ENCODE peak calls at places on chromosomes 2 and 18, in four cellular contexts. E is GM23248, C is heart right ventricle, T is A549. K is an unnamed sample.
A peak's percentile ranks its signal among the peaks of the same experiment; 100 is the strongest.

GRCh38 chr18:35131387-35132283 is 90.4 kb downstream of the MAPRE2 start:
- DNase-seq in E (no peak), C (no peak), T (no peak), K (no peak)

GRCh38 chr2:233117811-233118480 is 57.8 kb downstream of the INPP5D start:
- DNase-seq in E (no peak), C (no peak), T (no peak), K (no peak)

GRCh38 chr18:9866627-9867453 is 18.9 kb upstream of the TXNDC2 start:
- DNase-seq in E (no peak), C (no peak), T (no peak), K (no peak)

GRCh38 chr2:151777487-151777886 is 43.2 kb upstream of the NEB start:
- DNase-seq in E (no peak), C (no peak), T (peak; percentile 19), K (no peak)

GRCh38 chr2:85843543-85843942 is 45.2 kb downstream of the ST3GAL5 start:
- DNase-seq in E (no peak), C (no peak), T (peak; percentile 52), K (peak; percentile 56)

GRCh38 chr2:11482473-11483031 is 16.6 kb upstream of the E2F6 start:
- DNase-seq in E (peak; percentile 40), C (peak; percentile 44), T (no peak), K (no peak)

GRCh38 chr2:96484096-96484495 is 21.1 kb downstream of the NEURL3 start:
- DNase-seq in E (no peak), C (no peak), T (no peak), K (no peak)

GRCh38 chr2:231378028-231378722 is 17.3 kb upstream of the B3GNT7 start:
- DNase-seq in E (no peak), C (no peak), T (peak; percentile 33), K (peak; percentile 78)

GRCh38 chr18:59547691-59548182 is 149.5 kb downstream of the CCBE1 start:
- DNase-seq in E (peak; percentile 81), C (no peak), T (no peak), K (no peak)

GRCh38 chr18:3649559-3650426 is 199.8 kb downstream of the TGIF1 start:
- DNase-seq in E (peak; percentile 73), C (no peak), T (peak; percentile 92), K (no peak)

GRCh38 chr2:176565641-176566323 is 296.5 kb downstream of the MTX2 start:
- DNase-seq in E (no peak), C (no peak), T (no peak), K (no peak)

GRCh38 chr2:229118336-229118735 is 152.8 kb downstream of the PID1 start:
- DNase-seq in E (no peak), C (no peak), T (no peak), K (no peak)

GRCh38 chr2:208479342-208479741 is 72.8 kb downstream of the PTH2R start:
- DNase-seq in E (no peak), C (no peak), T (no peak), K (no peak)

GRCh38 chr2:204840504-204840903 is 295.2 kb downstream of the PARD3B start:
- DNase-seq in E (no peak), C (no peak), T (no peak), K (no peak)

GRCh38 chr2:151478011-151478410 is 68.3 kb downstream of the RIF1 start:
- DNase-seq in E (peak; percentile 48), C (no peak), T (no peak), K (no peak)

GRCh38 chr2:105573910-105574655 is 170.6 kb upstream of the NCK2 start:
- DNase-seq in E (no peak), C (no peak), T (no peak), K (no peak)

GRCh38 chr2:9811679-9812511 is 31.4 kb upstream of the TAF1B start:
- DNase-seq in E (no peak), C (no peak), T (no peak), K (no peak)

GRCh38 chr18:12236934-12237832 is 17.0 kb upstream of the CIDEA start:
- DNase-seq in E (peak; percentile 77), C (peak; percentile 82), T (peak; percentile 57), K (peak; percentile 75)

GRCh38 chr18:62550746-62551145 is 27.9 kb downstream of the ZCCHC2 start:
- DNase-seq in E (no peak), C (no peak), T (no peak), K (no peak)

DNA sequence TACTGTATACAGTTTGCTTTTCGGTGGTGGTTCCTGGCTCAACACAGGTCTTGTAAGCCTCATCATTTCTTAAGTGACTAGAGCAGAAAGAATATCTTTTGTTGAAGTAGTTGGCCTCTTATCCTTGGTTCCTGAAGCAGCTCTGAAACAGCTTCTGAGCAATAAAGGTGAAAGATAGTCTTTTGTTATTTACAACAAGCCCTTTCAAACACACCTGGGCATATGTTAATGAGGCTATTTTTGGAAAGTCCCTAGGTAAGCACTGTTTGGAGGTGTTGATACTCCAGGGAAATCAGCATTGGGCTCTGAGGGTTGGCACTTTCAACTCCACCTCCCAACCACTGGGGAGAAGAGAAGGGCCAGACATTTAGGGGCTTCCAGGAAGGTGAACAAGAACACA is 211.0 kb downstream of the MCFD2 start:
- DNase-seq in E (no peak), C (no peak), T (no peak), K (no peak)
- H3K4me1 ChIP-seq in E (peaks cover 76% of the 10 kb centered on the region), C (peaks cover 88% of the 10 kb centered on the region), T (peaks cover 89% of the 10 kb centered on the region), K (no peaks in the 10 kb centered on the region)

GRCh38 chr2:133952420-133952819 is 301.5 kb upstream of the MGAT5 start:
- DNase-seq in E (no peak), C (no peak), T (no peak), K (no peak)

GRCh38 chr2:133952896-133953295 is 301.0 kb upstream of the MGAT5 start:
- DNase-seq in E (no peak), C (no peak), T (no peak), K (no peak)

GRCh38 chr2:133949595-133949994 is 304.3 kb upstream of the MGAT5 start:
- DNase-seq in E (no peak), C (no peak), T (no peak), K (no peak)

GRCh38 chr2:133951209-133951608 is 302.7 kb upstream of the MGAT5 start:
- DNase-seq in E (no peak), C (no peak), T (no peak), K (no peak)

DNA sequence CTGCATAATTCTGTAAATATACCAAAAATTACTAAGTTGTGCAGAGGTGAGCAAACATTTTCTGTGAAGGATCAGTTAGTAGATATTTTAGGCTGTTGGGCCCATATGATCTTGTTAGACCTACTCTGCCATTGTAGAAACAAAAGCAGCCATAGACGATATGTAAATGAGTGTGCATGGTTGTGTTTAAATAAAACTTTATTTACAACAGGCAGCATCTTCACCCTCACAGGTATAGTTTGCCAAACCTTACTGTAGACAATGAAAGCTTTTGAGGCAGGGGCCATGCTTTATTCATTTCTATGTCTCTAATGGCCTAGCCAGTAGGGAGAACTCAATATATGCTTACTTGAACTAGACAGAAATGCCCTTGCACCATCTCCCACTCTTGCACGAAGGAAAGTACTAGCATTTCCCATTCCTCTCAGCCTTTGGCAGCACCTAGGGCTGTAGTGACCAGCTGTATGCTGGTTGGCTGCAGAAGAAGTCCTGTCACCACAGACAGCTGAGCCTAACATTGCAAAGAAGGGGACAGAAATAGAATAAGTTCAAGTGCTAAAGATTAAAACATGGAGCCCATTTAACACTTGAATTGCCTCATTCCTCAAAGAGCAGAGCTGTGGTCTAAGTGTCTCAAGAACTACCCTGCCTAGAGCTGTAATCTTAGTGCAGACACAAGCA is 305.1 kb upstream of the MGAT5 start:
- DNase-seq in E (no peak), C (peak; percentile 15), T (no peak), K (no peak)
- H3K4me1 ChIP-seq in E (no peaks in the 10 kb centered on the region), C (peaks cover 17% of the 10 kb centered on the region), T (no peaks in the 10 kb centered on the region), K (no peaks in the 10 kb centered on the region)

GRCh38 chr2:160471950-160472349 is 21.7 kb downstream of the RBMS1 start:
- DNase-seq in E (peak; percentile 64), C (no peak), T (no peak), K (no peak)
- H3K4me1 ChIP-seq in E (peaks cover 69% of the 10 kb centered on the region), C (peaks cover 81% of the 10 kb centered on the region), T (peaks cover 33% of the 10 kb centered on the region), K (no peaks in the 10 kb centered on the region)

GRCh38 chr2:133568598-133568997 is 335 bp upstream of the NCKAP5 start:
- DNase-seq in E (no peak), C (no peak), T (no peak), K (no peak)
- H3K4me1 ChIP-seq in E (peaks cover 8% of the 10 kb centered on the region), C (peaks cover 15% of the 10 kb centered on the region), T (peaks cover 31% of the 10 kb centered on the region), K (no peaks in the 10 kb centered on the region)

DNA sequence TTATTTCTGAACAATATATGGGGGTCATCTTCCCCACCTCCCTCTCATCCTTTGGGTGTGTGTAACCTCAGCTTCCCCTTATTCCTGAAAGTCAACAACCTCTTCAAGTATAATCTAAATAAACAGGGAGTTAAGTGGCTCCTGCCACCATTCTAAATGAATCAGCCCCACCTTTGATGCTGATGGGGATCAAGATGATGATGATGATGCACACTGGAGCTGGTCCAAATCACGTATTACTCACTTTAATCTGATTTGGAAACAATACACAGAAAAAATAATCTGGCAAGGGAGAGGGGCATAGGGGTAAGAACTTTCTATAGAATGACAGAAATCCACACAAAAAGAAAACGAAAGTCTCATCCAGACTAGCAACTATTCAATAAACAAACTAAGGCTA is 7.1 kb downstream of the ACVR1 start:
- DNase-seq in E (peak; percentile 19), C (no peak), T (no peak), K (no peak)
- H3K4me1 ChIP-seq in E (peaks cover 24% of the 10 kb centered on the region), C (peaks cover 51% of the 10 kb centered on the region), T (peaks cover 37% of the 10 kb centered on the region), K (no peaks in the 10 kb centered on the region)

GRCh38 chr2:174341301-174341994 is 6.7 kb downstream of the SP9 start:
- DNase-seq in E (peak; percentile 86), C (peak; percentile 90), T (peak; percentile 88), K (peak; percentile 89)

GRCh38 chr2:174341995-174342571 is 7.3 kb downstream of the SP9 start:
- DNase-seq in E (peak; percentile 28), C (no peak), T (no peak), K (no peak)

GRCh38 chr2:174339571-174339966 is 4.8 kb downstream of the SP9 start:
- DNase-seq in E (no peak), C (no peak), T (no peak), K (no peak)

GRCh38 chr2:174339971-174340399 is 5.2 kb downstream of the SP9 start:
- DNase-seq in E (no peak), C (no peak), T (peak; percentile 50), K (no peak)

GRCh38 chr2:174340400-174341300 is 5.9 kb downstream of the SP9 start:
- DNase-seq in E (no peak), C (no peak), T (peak; percentile 68), K (no peak)
- H3K4me1 ChIP-seq in E (no peaks in the 10 kb centered on the region), C (peaks cover 42% of the 10 kb centered on the region), T (peaks cover 16% of the 10 kb centered on the region), K (peaks cover 42% of the 10 kb centered on the region)